ENCODE peak calls at places on chromosome 20, in seven cellular contexts. N, D, M, V, U, J and F are unnamed samples.

GRCh38 chr20:29878777-29879442 is 1378.6 kb upstream of the DEFB115 start:
- DNase-seq in M (no peak), N (no peak), D (no peak), V (no peak), U (no peak), J (no peak), F (no peak)

GRCh38 chr20:5528719-5529256 is 212.0 kb upstream of the PROKR2 start:
- DNase-seq in D (peak; percentile 72), M (peak; percentile 67), U (peak; percentile 6), V (peak; percentile 70), N (peak; percentile 93), J (peak; percentile 78), F (peak; percentile 49)

GRCh38 chr20:57548177-57549058 is 12.5 kb upstream of the PCK1 start:
- DNase-seq in D (no peak), N (no peak), J (no peak), U (no peak), V (no peak), M (no peak), F (no peak)

GRCh38 chr20:32855387-32855786 is 3.3 kb upstream of the EFCAB8 start:
- DNase-seq in V (no peak), J (no peak), M (no peak), D (no peak), U (no peak), N (no peak), F (no peak)

GRCh38 chr20:1373036-1373435 is 19.8 kb downstream of the FKBP1A start:
- DNase-seq in D (no peak), N (no peak), U (no peak), V (no peak), M (no peak), J (no peak), F (no peak)

GRCh38 chr20:14193443-14193842 is 144.0 kb downstream of the FLRT3 start:
- DNase-seq in D (no peak), N (no peak), V (no peak), M (no peak), J (no peak), U (no peak), F (no peak)

GRCh38 chr20:45798935-45799642 is 7.3 kb downstream of the DNTTIP1 start:
- DNase-seq in V (peak; percentile 52), J (no peak), M (peak; percentile 56), U (no peak), D (peak; percentile 60), N (peak; percentile 56), F (peak; percentile 50)

GRCh38 chr20:59515013-59515905 is 89.1 kb upstream of the PHACTR3 start:
- DNase-seq in N (peak; percentile 52), U (peak; percentile 35), M (no peak), J (peak; percentile 22), V (no peak), D (no peak), F (no peak)

GRCh38 chr20:63979549-63980316 is at the start of gene SAMD10:
- DNase-seq in V (peak; percentile 62), D (peak; percentile 49), N (no peak), J (no peak), M (peak; percentile 75), U (no peak), F (peak; percentile 55)

GRCh38 chr20:51199920-51200319 is 177.0 kb upstream of the KCNG1 start:
- DNase-seq in V (no peak), N (no peak), J (no peak), U (no peak), D (no peak), M (no peak), F (no peak)

GRCh38 chr20:46348231-46348803 is 40.0 kb upstream of the CDH22 start:
- DNase-seq in D (no peak), N (peak; percentile 44), U (no peak), V (no peak), M (no peak), J (no peak), F (no peak)

GRCh38 chr20:22567944-22568871 is 16.2 kb downstream of the FOXA2 start:
- DNase-seq in D (no peak), V (no peak), U (no peak), N (no peak), M (no peak), J (no peak), F (no peak)

GRCh38 chr20:12152996-12153395 is 235.3 kb downstream of the BTBD3 start:
- DNase-seq in D (no peak), V (no peak), N (peak; percentile 90), J (no peak), U (no peak), M (no peak), F (no peak)